ENCODE peak calls at places on chromosomes 5 and 9, in eight cellular contexts. H is amniotic stem cell; Y is fibroblast of the aortic adventitia; E is HS-27A; K is effector memory CD8-positive, alpha-beta T cell; Z is stimulated activated naive CD8-positive, alpha-beta T cell treated with anti-CD3 and anti-CD28 coated beads, Interleukin-15, amount 100 ng/mL, for 72 hours; A is EH; D is adipocyte. I is an unnamed sample.

GRCh38 chr5:151670953-151671636 is 15.6 kb downstream of the SPARC start:
- DNase-seq in H (no peak), Y (peak; percentile 69), E (no peak), K (no peak), Z (no peak), A (peak; percentile 71), D (no peak), I (no peak)

GRCh38 chr9:137251490-137252268 is 593 bp downstream of the STPG3 start:
- DNase-seq in H (no peak), Y (no peak), E (no peak), K (no peak), Z (no peak), A (no peak), D (no peak), I (no peak)

GRCh38 chr5:72185717-72186388 is 78.6 kb downstream of the MAP1B start:
- DNase-seq in H (no peak), Y (no peak), E (no peak), K (no peak), Z (no peak), A (no peak), D (no peak), I (no peak)

GRCh38 chr5:147075187-147075586 is 159.6 kb upstream of the STK32A start:
- DNase-seq in H (no peak), Y (no peak), E (no peak), K (no peak), Z (no peak), A (no peak), D (no peak), I (no peak)

GRCh38 chr5:3605298-3606010 is 9.8 kb downstream of the IRX1 start:
- DNase-seq in H (no peak), Y (no peak), E (no peak), K (no peak), Z (no peak), A (no peak), D (no peak), I (no peak)

GRCh38 chr5:1435369-1435768 is 9.9 kb downstream of the SLC6A3 start:
- DNase-seq in H (no peak), Y (no peak), E (no peak), K (no peak), Z (no peak), A (no peak), D (no peak), I (peak; percentile 72)

GRCh38 chr5:68446487-68446894 is 230.9 kb downstream of the PIK3R1 start:
- DNase-seq in H (no peak), Y (no peak), E (no peak), K (no peak), Z (no peak), A (no peak), D (no peak), I (no peak)

GRCh38 chr5:169354921-169355320 is 54.0 kb upstream of the SLIT3 start:
- DNase-seq in H (no peak), Y (no peak), E (no peak), K (no peak), Z (no peak), A (peak; percentile 16), D (no peak), I (no peak)

GRCh38 chr5:173670130-173670591 is 53.7 kb upstream of the BOD1 start:
- DNase-seq in H (no peak), Y (peak; percentile 79), E (no peak), K (no peak), Z (no peak), A (peak; percentile 47), D (peak; percentile 58), I (no peak)

GRCh38 chr5:34048143-34048542 is 5.1 kb upstream of the C1QTNF3 start:
- DNase-seq in H (no peak), Y (no peak), E (no peak), K (no peak), Z (no peak), A (no peak), D (no peak), I (no peak)